ENCODE peak calls at places on chromosome 13, in six cellular contexts. One of them, this sample, is unnamed.

GRCh38 chr13:26954981-26955380 is 194.4 kb upstream of the GPR12 start:
- DNase-seq in pancreas: no peak
- DNase-seq in progenitor cell of endocrine pancreas: no peak
- DNase-seq in heart right ventricle: no peak
- DNase-seq in body of pancreas: no peak
- DNase-seq in uterus: no peak
- DNase-seq in this sample: no peak

GRCh38 chr13:110546933-110547332 is 14.6 kb downstream of the RAB20 start:
- DNase-seq in pancreas: peak; percentile 91
- DNase-seq in progenitor cell of endocrine pancreas: no peak
- DNase-seq in heart right ventricle: peak; percentile 89
- DNase-seq in body of pancreas: peak; percentile 95
- DNase-seq in uterus: peak; percentile 74
- DNase-seq in this sample: peak; percentile 93

GRCh38 chr13:41054212-41054877 is 7.0 kb upstream of the WBP4 start:
- DNase-seq in pancreas: no peak
- DNase-seq in progenitor cell of endocrine pancreas: no peak
- DNase-seq in heart right ventricle: no peak
- DNase-seq in body of pancreas: no peak
- DNase-seq in uterus: peak; percentile 26
- DNase-seq in this sample: peak; percentile 42

GRCh38 chr13:53242015-53242414 is 213.4 kb downstream of the OLFM4 start:
- DNase-seq in pancreas: no peak
- DNase-seq in progenitor cell of endocrine pancreas: no peak
- DNase-seq in heart right ventricle: no peak
- DNase-seq in body of pancreas: no peak
- DNase-seq in uterus: no peak
- DNase-seq in this sample: no peak

GRCh38 chr13:45108716-45109706 is 11.3 kb upstream of the GTF2F2 start:
- DNase-seq in pancreas: no peak
- DNase-seq in progenitor cell of endocrine pancreas: no peak
- DNase-seq in heart right ventricle: no peak
- DNase-seq in body of pancreas: no peak
- DNase-seq in uterus: no peak
- DNase-seq in this sample: peak; percentile 29

GRCh38 chr13:39023316-39023715 is 14.6 kb downstream of the PROSER1 start:
- DNase-seq in pancreas: no peak
- DNase-seq in progenitor cell of endocrine pancreas: no peak
- DNase-seq in heart right ventricle: no peak
- DNase-seq in body of pancreas: no peak
- DNase-seq in uterus: no peak
- DNase-seq in this sample: no peak

GRCh38 chr13:100301418-100301817 is 212.5 kb downstream of the PCCA start:
- DNase-seq in pancreas: no peak
- DNase-seq in progenitor cell of endocrine pancreas: no peak
- DNase-seq in heart right ventricle: peak; percentile 6
- DNase-seq in body of pancreas: peak; percentile 22
- DNase-seq in uterus: no peak
- DNase-seq in this sample: no peak

GRCh38 chr13:76425930-76426329 is 460.3 kb downstream of the KCTD12 start:
- DNase-seq in pancreas: no peak
- DNase-seq in progenitor cell of endocrine pancreas: no peak
- DNase-seq in heart right ventricle: peak; percentile 5
- DNase-seq in body of pancreas: no peak
- DNase-seq in uterus: no peak
- DNase-seq in this sample: no peak

GRCh38 chr13:100069278-100069677 is 19.6 kb upstream of the PCCA start:
- DNase-seq in pancreas: no peak
- DNase-seq in progenitor cell of endocrine pancreas: no peak
- DNase-seq in heart right ventricle: no peak
- DNase-seq in body of pancreas: peak; percentile 16
- DNase-seq in uterus: no peak
- DNase-seq in this sample: no peak

GRCh38 chr13:89514534-89515312 is 1832.8 kb upstream of the MIR17HG start:
- DNase-seq in pancreas: no peak
- DNase-seq in progenitor cell of endocrine pancreas: no peak
- DNase-seq in heart right ventricle: peak; percentile 8
- DNase-seq in body of pancreas: peak; percentile 15
- DNase-seq in uterus: no peak
- DNase-seq in this sample: no peak

GRCh38 chr13:76853481-76853880 is 32.7 kb downstream of the KCTD12 start:
- DNase-seq in pancreas: no peak
- DNase-seq in progenitor cell of endocrine pancreas: no peak
- DNase-seq in heart right ventricle: no peak
- DNase-seq in body of pancreas: no peak
- DNase-seq in uterus: no peak
- DNase-seq in this sample: no peak

GRCh38 chr13:44620057-44620456 is 43.9 kb upstream of the TSC22D1 start:
- DNase-seq in pancreas: no peak
- DNase-seq in progenitor cell of endocrine pancreas: no peak
- DNase-seq in heart right ventricle: no peak
- DNase-seq in body of pancreas: no peak
- DNase-seq in uterus: no peak
- DNase-seq in this sample: no peak

GRCh38 chr13:79681069-79681468 is 200.1 kb downstream of the NDFIP2 start:
- DNase-seq in pancreas: no peak
- DNase-seq in progenitor cell of endocrine pancreas: no peak
- DNase-seq in heart right ventricle: no peak
- DNase-seq in body of pancreas: no peak
- DNase-seq in uterus: no peak
- DNase-seq in this sample: no peak

GRCh38 chr13:98484289-98485219 is 92.4 kb downstream of the STK24 start:
- DNase-seq in pancreas: peak; percentile 84
- DNase-seq in progenitor cell of endocrine pancreas: peak; percentile 67
- DNase-seq in heart right ventricle: peak; percentile 72
- DNase-seq in body of pancreas: peak; percentile 93
- DNase-seq in uterus: peak; percentile 77
- DNase-seq in this sample: peak; percentile 90

DNA sequence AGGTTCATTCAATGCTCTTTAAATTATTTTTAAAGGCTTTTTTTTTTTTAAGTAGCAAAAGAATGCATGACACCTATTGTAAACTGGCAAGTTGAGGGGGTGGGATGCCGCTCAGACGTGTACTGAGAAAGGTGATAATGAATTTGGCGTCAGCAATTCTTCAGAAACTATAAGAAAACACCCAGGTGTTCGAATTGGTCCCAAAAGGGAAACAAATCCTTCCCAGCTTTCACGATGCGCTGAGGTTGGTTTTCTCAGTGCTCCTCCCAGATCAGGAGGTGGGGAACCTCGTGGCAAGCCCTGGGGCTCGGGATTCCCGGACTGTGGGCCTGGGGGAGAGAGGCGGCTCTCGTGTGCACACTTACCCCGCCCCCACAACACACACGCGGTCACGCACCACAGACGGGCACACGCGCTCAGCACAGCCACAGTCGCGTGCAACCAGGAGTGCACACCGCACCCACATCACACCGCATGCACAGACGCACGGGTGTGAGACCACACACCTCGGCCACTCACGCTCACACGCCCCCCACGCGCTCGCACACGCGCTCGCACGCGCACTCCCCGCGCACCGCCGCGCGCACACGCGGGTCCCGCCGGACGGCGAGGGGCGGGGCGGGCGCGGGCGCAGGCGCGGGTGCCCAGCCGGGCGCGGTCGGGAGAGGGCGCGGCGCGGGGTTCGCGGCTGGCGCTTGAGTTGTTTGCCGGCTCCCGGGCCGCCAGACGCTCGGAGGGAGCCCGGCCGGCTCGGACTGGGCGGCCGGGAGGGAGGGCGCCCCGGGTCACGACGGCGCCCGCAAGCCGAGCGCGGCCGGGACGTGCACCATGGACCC is at the start of gene FAM124A:
- DNase-seq in pancreas: peak; percentile 60
- DNase-seq in progenitor cell of endocrine pancreas: peak; percentile 54
- DNase-seq in heart right ventricle: peak; percentile 36
- DNase-seq in body of pancreas: peak; percentile 51
- DNase-seq in uterus: peak; percentile 26
- DNase-seq in this sample: peak; percentile 53
- TF ChIP-seq CTCF in pancreas: no peak
- TF ChIP-seq CTCF in progenitor cell of endocrine pancreas: peak; percentile 48
- TF ChIP-seq CTCF in heart right ventricle: peak; percentile 25
- TF ChIP-seq CTCF in body of pancreas: peak; percentile 79
- TF ChIP-seq CTCF in uterus: peak; percentile 73
- TF ChIP-seq CTCF in this sample: no peak

GRCh38 chr13:108342369-108343289 is 73.1 kb downstream of the TNFSF13B start:
- DNase-seq in pancreas: no peak
- DNase-seq in progenitor cell of endocrine pancreas: no peak
- DNase-seq in heart right ventricle: no peak
- DNase-seq in body of pancreas: no peak
- DNase-seq in uterus: no peak
- DNase-seq in this sample: no peak
- TF ChIP-seq CTCF in pancreas: no peak
- TF ChIP-seq CTCF in progenitor cell of endocrine pancreas: peak; percentile 63
- TF ChIP-seq CTCF in heart right ventricle: peak; percentile 68
- TF ChIP-seq CTCF in body of pancreas: peak; percentile 29
- TF ChIP-seq CTCF in uterus: no peak
- TF ChIP-seq CTCF in this sample: no peak

DNA sequence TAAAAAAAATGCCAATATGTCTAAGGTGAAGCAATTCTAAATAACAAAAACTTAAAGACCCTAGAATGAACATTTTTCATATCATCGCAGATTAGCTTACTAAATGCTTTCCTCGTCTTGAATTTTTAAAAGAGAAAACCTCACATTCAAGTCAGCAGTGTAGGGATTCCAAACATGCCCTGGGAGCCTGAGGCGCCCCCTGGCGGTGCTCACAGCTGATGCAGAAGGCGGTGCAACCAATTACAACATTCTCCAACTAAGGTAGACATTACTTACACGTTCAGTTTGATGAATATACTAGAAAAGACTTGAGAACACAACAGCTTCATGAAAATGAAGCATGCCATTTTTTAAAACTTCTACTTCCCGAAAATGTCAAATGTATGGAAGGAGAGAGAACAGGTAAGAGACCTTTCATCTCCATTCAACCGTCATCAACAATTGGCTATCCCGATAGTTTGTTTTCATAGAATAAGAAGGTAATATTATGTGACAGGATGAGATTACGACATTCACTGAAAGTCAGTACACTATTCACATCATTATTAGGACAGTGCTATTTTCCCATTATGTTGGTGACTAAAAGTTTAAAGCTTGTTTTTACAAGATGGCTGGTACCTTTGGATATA is 304.4 kb downstream of the DCLK1 start:
- DNase-seq in pancreas: no peak
- DNase-seq in progenitor cell of endocrine pancreas: no peak
- DNase-seq in heart right ventricle: no peak
- DNase-seq in body of pancreas: no peak
- DNase-seq in uterus: no peak
- DNase-seq in this sample: no peak
- TF ChIP-seq CTCF in pancreas: no peak
- TF ChIP-seq CTCF in progenitor cell of endocrine pancreas: peak; percentile 28
- TF ChIP-seq CTCF in heart right ventricle: peak; percentile 34
- TF ChIP-seq CTCF in body of pancreas: no peak
- TF ChIP-seq CTCF in uterus: no peak
- TF ChIP-seq CTCF in this sample: no peak

DNA sequence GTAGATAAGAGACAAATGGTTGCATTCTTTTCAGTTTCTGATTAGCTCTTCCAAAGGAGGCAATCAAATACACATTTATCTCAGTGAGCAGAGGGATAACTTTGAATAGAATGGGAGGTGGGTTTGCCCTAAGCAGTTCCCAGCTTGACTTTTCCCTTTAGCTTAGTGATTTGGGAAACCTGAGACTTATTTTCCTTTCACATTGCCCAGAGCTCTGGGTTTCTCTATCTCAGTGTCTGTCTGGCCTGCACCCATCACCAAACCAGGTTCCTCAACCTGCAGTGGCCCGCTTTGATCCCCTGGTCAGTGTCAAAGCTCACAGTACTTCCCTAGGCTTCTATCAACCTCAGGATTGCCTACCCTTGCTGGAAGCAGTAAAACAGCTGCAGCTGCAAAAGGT is 35.6 kb upstream of the C13orf42 start:
- DNase-seq in pancreas: no peak
- DNase-seq in progenitor cell of endocrine pancreas: no peak
- DNase-seq in heart right ventricle: no peak
- DNase-seq in body of pancreas: no peak
- DNase-seq in uterus: no peak
- DNase-seq in this sample: no peak
- TF ChIP-seq CTCF in pancreas: no peak
- TF ChIP-seq CTCF in progenitor cell of endocrine pancreas: no peak
- TF ChIP-seq CTCF in heart right ventricle: no peak
- TF ChIP-seq CTCF in body of pancreas: no peak
- TF ChIP-seq CTCF in uterus: no peak
- TF ChIP-seq CTCF in this sample: no peak

DNA sequence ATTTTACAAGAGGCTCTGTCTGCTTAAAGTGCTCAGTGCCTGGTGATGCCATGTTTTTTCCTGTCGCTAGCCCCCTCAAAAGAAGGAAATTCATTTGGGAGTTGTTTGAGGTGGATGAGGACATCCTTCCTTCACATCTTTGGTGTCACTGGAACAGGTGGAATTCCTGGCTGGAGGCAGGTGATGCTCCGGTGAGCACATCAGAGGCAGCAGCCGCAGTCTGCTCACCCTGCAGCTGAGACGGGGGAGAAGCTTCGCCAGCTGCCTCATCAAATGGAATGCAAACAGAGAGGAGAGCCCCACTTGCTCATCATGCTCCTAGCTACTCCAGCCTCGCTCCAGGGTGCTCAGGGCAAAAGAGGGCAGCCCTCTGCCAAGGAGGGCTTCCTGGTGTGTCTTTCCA is 74.1 kb upstream of the UBL3 start:
- DNase-seq in pancreas: no peak
- DNase-seq in progenitor cell of endocrine pancreas: no peak
- DNase-seq in heart right ventricle: no peak
- DNase-seq in body of pancreas: no peak
- DNase-seq in uterus: no peak
- DNase-seq in this sample: no peak
- TF ChIP-seq CTCF in pancreas: no peak
- TF ChIP-seq CTCF in progenitor cell of endocrine pancreas: peak; percentile 0
- TF ChIP-seq CTCF in heart right ventricle: no peak
- TF ChIP-seq CTCF in body of pancreas: no peak
- TF ChIP-seq CTCF in uterus: no peak
- TF ChIP-seq CTCF in this sample: no peak

DNA sequence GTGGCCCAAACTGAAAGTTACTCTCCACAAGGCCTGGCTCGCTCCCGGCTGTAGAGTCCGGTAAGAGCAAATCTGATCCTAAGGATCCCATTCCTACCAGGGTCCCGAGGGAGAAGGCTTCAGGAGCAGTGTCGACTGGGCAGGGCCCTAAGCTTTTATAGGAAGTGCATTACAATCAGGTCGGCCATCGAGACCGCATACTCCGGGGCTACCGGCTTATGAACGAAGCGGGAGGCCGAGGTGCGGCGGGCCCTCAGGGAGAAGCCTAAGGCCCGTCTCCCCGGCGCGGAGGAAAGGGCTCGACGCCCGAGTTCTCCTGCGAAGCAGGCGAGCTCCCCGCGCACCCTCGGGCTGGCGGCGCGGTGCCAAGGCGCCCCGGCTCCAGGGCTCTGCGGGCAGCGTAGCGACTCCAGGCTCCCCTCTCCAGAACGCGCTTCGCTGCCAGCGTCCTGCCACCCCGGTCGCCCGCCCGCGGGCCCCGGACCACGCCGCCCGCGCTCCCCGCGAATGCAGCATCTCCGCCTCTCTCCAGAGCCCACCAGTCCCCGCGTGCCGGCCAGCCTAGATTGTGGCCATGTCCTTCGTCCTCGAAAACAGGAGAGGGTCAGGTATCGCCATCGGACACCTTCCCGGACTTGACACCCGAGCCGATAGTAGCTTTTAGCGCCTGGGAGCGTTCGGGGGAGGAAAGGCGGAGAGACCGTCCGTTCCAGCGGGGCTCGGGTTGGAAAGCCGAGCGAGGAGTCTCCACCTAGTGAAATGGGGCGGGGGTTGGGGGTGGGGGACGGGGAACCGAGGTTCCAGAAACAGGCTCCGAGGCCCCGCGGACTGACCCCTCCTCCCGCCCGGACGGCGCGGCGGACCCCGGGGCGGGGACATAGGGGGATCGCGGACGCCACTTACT is 1.3 kb downstream of the EFNB2 start:
- DNase-seq in pancreas: peak; percentile 47
- DNase-seq in progenitor cell of endocrine pancreas: no peak
- DNase-seq in heart right ventricle: peak; percentile 21
- DNase-seq in body of pancreas: peak; percentile 42
- DNase-seq in uterus: peak; percentile 38
- DNase-seq in this sample: peak; percentile 63
- TF ChIP-seq CTCF in pancreas: no peak
- TF ChIP-seq CTCF in progenitor cell of endocrine pancreas: no peak
- TF ChIP-seq CTCF in heart right ventricle: no peak
- TF ChIP-seq CTCF in body of pancreas: no peak
- TF ChIP-seq CTCF in uterus: no peak
- TF ChIP-seq CTCF in this sample: no peak